ENCODE peak calls at places on chromosomes 13 and 19, in four cellular contexts. T is A549; P is adrenal gland; E is CD4-positive, alpha-beta memory T cell. X is an unnamed sample.

GRCh38 chr19:2197270-2197669 is 33.5 kb downstream of the DOT1L start:
- DNase-seq in T (no peak), P (no peak), E (no peak), X (no peak)

GRCh38 chr13:110034031-110034430 is 247.6 kb upstream of the IRS2 start:
- DNase-seq in T (no peak), P (no peak), E (no peak), X (no peak)

GRCh38 chr19:49335071-49335783 is at the start of gene CD37:
- DNase-seq in T (no peak), P (no peak), E (peak; percentile 59), X (peak; percentile 34)

GRCh38 chr13:42056146-42056545 is 7.7 kb downstream of the DGKH start:
- DNase-seq in T (no peak), P (no peak), E (no peak), X (no peak)

GRCh38 chr13:21511841-21512240 is 52.7 kb upstream of the ZDHHC20 start:
- DNase-seq in T (no peak), P (no peak), E (no peak), X (no peak)

GRCh38 chr13:50353651-50354415 is 338.6 kb downstream of the KCNRG start:
- DNase-seq in T (no peak), P (no peak), E (no peak), X (no peak)

GRCh38 chr19:11578342-11579142 is 1.1 kb upstream of the ACP5 start:
- DNase-seq in T (no peak), P (no peak), E (peak; percentile 25), X (peak; percentile 18)

GRCh38 chr13:32024750-32025149 is 6.8 kb upstream of the FRY start:
- DNase-seq in T (no peak), P (no peak), E (no peak), X (no peak)

GRCh38 chr13:49112782-49113525 is 107.2 kb upstream of the MLNR start:
- DNase-seq in T (no peak), P (no peak), E (no peak), X (no peak)

GRCh38 chr13:113837554-113838355 is 26.1 kb downstream of the GAS6 start:
- DNase-seq in T (peak; percentile 62), P (peak; percentile 98), E (no peak), X (no peak)

GRCh38 chr13:51931606-51932005 is 69.8 kb downstream of the CCDC70 start:
- DNase-seq in T (no peak), P (no peak), E (no peak), X (no peak)

GRCh38 chr19:995051-995827 is 5.0 kb upstream of the GRIN3B start:
- DNase-seq in T (no peak), P (no peak), E (no peak), X (no peak)

GRCh38 chr13:50400035-50400726 is 384.9 kb downstream of the KCNRG start:
- DNase-seq in T (no peak), P (peak; percentile 76), E (no peak), X (no peak)

GRCh38 chr19:29245221-29245620 is 32.3 kb upstream of the UQCRFS1 start:
- DNase-seq in T (no peak), P (peak; percentile 20), E (no peak), X (no peak)

GRCh38 chr13:80096383-80096782 is 244.5 kb downstream of the SPRY2 start:
- DNase-seq in T (no peak), P (no peak), E (no peak), X (no peak)

GRCh38 chr19:472005-472858 is 11.4 kb upstream of the SHC2 start:
- DNase-seq in T (no peak), P (no peak), E (no peak), X (no peak)

GRCh38 chr19:23991170-23991569 is 76.5 kb downstream of the ZNF726 start:
- DNase-seq in T (no peak), P (peak; percentile 38), E (peak; percentile 9), X (no peak)

GRCh38 chr19:48905664-48906063 is 5.6 kb downstream of the NUCB1 start:
- DNase-seq in T (no peak), P (no peak), E (no peak), X (no peak)

GRCh38 chr13:20828540-20829364 is 55.0 kb upstream of the EEF1AKMT1 start:
- DNase-seq in T (peak; percentile 3), P (no peak), E (peak; percentile 67), X (no peak)

GRCh38 chr19:3682741-3683404 is 17.4 kb downstream of the PIP5K1C start:
- DNase-seq in T (no peak), P (no peak), E (no peak), X (no peak)

GRCh38 chr19:45331411-45331810 is 8.7 kb upstream of the CKM start:
- DNase-seq in T (no peak), P (no peak), E (no peak), X (no peak)

GRCh38 chr13:36549771-36550170 is 117.5 kb downstream of the CCNA1 start:
- DNase-seq in T (no peak), P (no peak), E (no peak), X (no peak)

GRCh38 chr19:15468675-15469512 is 4.5 kb upstream of the RASAL3 start:
- DNase-seq in T (no peak), P (no peak), E (no peak), X (no peak)

GRCh38 chr13:80037505-80037888 is 303.4 kb downstream of the SPRY2 start:
- DNase-seq in T (no peak), P (no peak), E (no peak), X (no peak)

GRCh38 chr19:44722131-44723121 is 23.5 kb downstream of the CEACAM16 start:
- DNase-seq in T (no peak), P (no peak), E (no peak), X (no peak)

GRCh38 chr13:107873908-107874307 is 341.4 kb downstream of the LIG4 start:
- DNase-seq in T (no peak), P (no peak), E (no peak), X (no peak)

GRCh38 chr13:44967656-44968451 is 21.4 kb downstream of the NUFIP1 start:
- DNase-seq in T (no peak), P (no peak), E (no peak), X (no peak)

GRCh38 chr19:6021878-6022569 is 44.1 kb upstream of the RANBP3 start:
- DNase-seq in T (peak; percentile 55), P (peak; percentile 89), E (peak; percentile 73), X (peak; percentile 79)

GRCh38 chr19:6020166-6020967 is 42.4 kb upstream of the RANBP3 start:
- DNase-seq in T (no peak), P (no peak), E (no peak), X (no peak)

GRCh38 chr19:6022570-6023049 is 44.7 kb upstream of the RANBP3 start:
- DNase-seq in T (no peak), P (no peak), E (no peak), X (no peak)

GRCh38 chr19:6023085-6023682 is 45.2 kb upstream of the RANBP3 start:
- DNase-seq in T (no peak), P (no peak), E (no peak), X (no peak)

GRCh38 chr19:6020972-6021805 is 43.2 kb upstream of the RANBP3 start:
- DNase-seq in T (no peak), P (no peak), E (no peak), X (no peak)
- H3K27ac ChIP-seq in T (no peak overlapping the region), P (no peak overlapping the region), E (no peak overlapping the region), X (no peak overlapping the region)

DNA sequence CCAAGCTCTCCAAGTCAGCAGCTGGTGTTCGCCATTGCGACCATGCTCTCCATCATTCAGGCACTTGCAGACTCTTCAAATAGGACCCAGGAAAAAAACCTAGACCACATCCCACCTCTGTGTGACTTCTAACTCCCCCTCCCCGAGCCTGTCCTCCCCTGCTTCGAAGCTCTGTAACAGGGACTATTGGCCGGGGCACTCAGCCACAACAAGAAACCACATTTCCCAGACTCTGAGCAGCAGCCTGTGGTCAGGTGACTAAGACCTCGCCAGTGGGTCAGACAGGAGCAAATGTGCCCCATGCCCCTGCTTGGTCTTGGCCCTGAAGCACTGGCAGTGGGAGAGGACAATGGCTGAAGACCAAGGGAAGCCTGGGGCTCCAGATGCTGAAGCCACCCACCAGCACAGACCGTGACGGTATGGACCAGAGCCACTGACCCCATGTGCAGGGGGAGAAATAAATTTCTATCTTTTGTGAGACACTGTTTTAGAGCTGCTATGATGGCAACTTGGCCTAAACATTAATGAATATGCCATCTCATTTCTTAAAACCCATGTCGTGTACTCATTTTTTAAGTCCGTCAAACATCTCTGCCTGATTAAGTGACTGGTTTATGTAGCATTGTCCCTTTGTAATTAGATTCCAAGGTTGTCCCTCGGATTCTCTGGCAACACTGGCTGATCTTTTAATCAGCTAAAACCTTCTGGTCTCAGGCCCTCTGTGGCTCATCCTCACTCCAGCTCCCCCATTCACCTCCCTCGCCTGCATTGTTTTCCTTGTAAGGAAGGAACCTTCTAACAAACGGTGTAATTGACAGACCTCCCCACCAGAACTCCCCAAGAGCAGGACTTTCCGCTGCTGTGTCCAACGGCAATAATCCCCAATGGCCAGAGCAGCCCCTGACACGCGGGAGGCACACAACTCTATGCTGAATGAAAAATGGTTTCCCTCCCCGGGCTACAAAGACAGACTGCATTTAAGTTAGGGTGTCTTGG is 98.5 kb downstream of the STK24 start:
- DNase-seq in T (no peak), P (no peak), E (no peak), X (no peak)
- H3K27ac ChIP-seq in T (no peak overlapping the region), P (no peak overlapping the region), E (peak overlapping the region; percentile 34), X (no peak overlapping the region)

GRCh38 chr19:30391554-30392551 is 19.7 kb downstream of the ZNF536 start:
- DNase-seq in T (no peak), P (no peak), E (no peak), X (no peak)
- H3K27ac ChIP-seq in T (no peak overlapping the region), P (no peak overlapping the region), E (no peak overlapping the region), X (no peak overlapping the region)

GRCh38 chr19:33389574-33390119 is 16.1 kb downstream of the CEBPG start:
- DNase-seq in T (no peak), P (no peak), E (no peak), X (no peak)

GRCh38 chr19:33388817-33389573 is 15.5 kb downstream of the CEBPG start:
- DNase-seq in T (no peak), P (no peak), E (no peak), X (no peak)

GRCh38 chr19:33387351-33388230 is 14.1 kb downstream of the CEBPG start:
- DNase-seq in T (no peak), P (no peak), E (no peak), X (peak; percentile 41)

GRCh38 chr19:33386361-33386858 is 12.9 kb downstream of the CEBPG start:
- DNase-seq in T (no peak), P (no peak), E (no peak), X (no peak)

GRCh38 chr19:33388231-33388816 is 14.8 kb downstream of the CEBPG start:
- DNase-seq in T (no peak), P (no peak), E (no peak), X (no peak)
- H3K27ac ChIP-seq in T (no peak overlapping the region), P (no peak overlapping the region), E (no peak overlapping the region), X (no peak overlapping the region)

X was measured in CD8-positive, alpha-beta memory T cell.